ENCODE peak calls at places on chromosomes 16 and 17, in four cellular contexts. R is HL-60, F is GM12878, E is K562. X is an unnamed sample.
A peak's percentile ranks its signal among the peaks of the same experiment; 100 is the strongest.

GRCh38 chr17:68509151-68510057 is 2.8 kb upstream of the PRKAR1A start:
- DNase-seq in F (no peak), E (no peak), R (peak; percentile 41), X (no peak)

GRCh38 chr16:370980-371728 is 816 bp upstream of the MRPL28 start:
- DNase-seq in F (no peak), E (no peak), R (no peak), X (no peak)

GRCh38 chr16:68492501-68493411 is 44.4 kb upstream of the SMPD3 start:
- DNase-seq in F (no peak), E (no peak), R (no peak), X (no peak)

GRCh38 chr17:33506889-33507650 is 214.0 kb upstream of the ASIC2 start:
- DNase-seq in E (peak; percentile 30), F (no peak), R (no peak), X (no peak)

GRCh38 chr17:39543669-39544068 is 64.1 kb downstream of the NEUROD2 start:
- DNase-seq in R (no peak), F (no peak), E (no peak), X (no peak)

GRCh38 chr16:86735727-86736126 is 157.4 kb downstream of the FOXL1 start:
- DNase-seq in R (no peak), F (no peak), E (no peak), X (no peak)

GRCh38 chr16:17377360-17378324 is 93.1 kb downstream of the XYLT1 start:
- DNase-seq in E (no peak), F (peak; percentile 80), R (no peak), X (peak; percentile 27)

GRCh38 chr17:1039511-1040215 is 42.7 kb downstream of the TIMM22 start:
- DNase-seq in F (no peak), E (no peak), R (peak; percentile 77), X (no peak)

GRCh38 chr17:1227917-1228751 is 42.1 kb upstream of the BHLHA9 start:
- DNase-seq in R (no peak), E (no peak), F (peak; percentile 32), X (peak; percentile 61)

GRCh38 chr16:78388920-78389564 is 289.6 kb downstream of the WWOX start:
- DNase-seq in R (no peak), E (peak; percentile 19), F (no peak), X (no peak)

GRCh38 chr16:5025171-5025632 is 8.5 kb downstream of the NAGPA start:
- DNase-seq in E (no peak), R (no peak), F (no peak), X (no peak)

GRCh38 chr17:77332034-77332971 is 191.5 kb downstream of the SEC14L1 start:
- DNase-seq in E (no peak), R (no peak), F (no peak), X (no peak)

GRCh38 chr16:20740901-20741491 is 622 bp downstream of the THUMPD1 start:
- DNase-seq in E (peak; percentile 94), R (peak; percentile 67), F (peak; percentile 53), X (peak; percentile 75)

GRCh38 chr17:47894498-47895253 is 1.4 kb upstream of the SP2 start:
- DNase-seq in E (no peak), R (no peak), F (no peak), X (no peak)

GRCh38 chr17:47733047-47733413 is at the start of gene TBX21:
- DNase-seq in E (peak; percentile 89), F (no peak), R (peak; percentile 63), X (peak; percentile 78)

GRCh38 chr17:6755731-6756184 is at the start of gene XAF1:
- DNase-seq in R (no peak), E (no peak), F (peak; percentile 40), X (no peak)

GRCh38 chr17:81200695-81201580 is 21.8 kb downstream of the CEP131 start:
- DNase-seq in E (peak; percentile 69), F (no peak), R (peak; percentile 47), X (peak; percentile 80)

GRCh38 chr17:45370949-45371413 is 54.2 kb upstream of the MAP3K14 start:
- DNase-seq in F (no peak), E (no peak), R (no peak), X (no peak)

GRCh38 chr16:68640972-68641371 is 4.1 kb upstream of the CDH3 start:
- DNase-seq in R (no peak), F (no peak), E (no peak), X (no peak)

GRCh38 chr17:38656959-38657823 is 17.6 kb downstream of the EPOP start:
- DNase-seq in E (no peak), F (no peak), R (no peak), X (no peak)

GRCh38 chr17:2863204-2863603 is 67.0 kb downstream of the RAP1GAP2 start:
- DNase-seq in F (no peak), R (no peak), E (no peak), X (no peak)

GRCh38 chr16:31351246-31351936 is 3.6 kb upstream of the ITGAX start:
- DNase-seq in R (no peak), F (no peak), E (no peak), X (no peak)

GRCh38 chr17:80025140-80025539 is 10.5 kb downstream of the TBC1D16 start:
- DNase-seq in E (no peak), R (no peak), F (no peak), X (no peak)

GRCh38 chr16:54280751-54281150 is 5.8 kb downstream of the IRX3 start:
- DNase-seq in R (no peak), E (no peak), F (no peak), X (no peak)

GRCh38 chr17:30449480-30449879 is 27.7 kb upstream of the GOSR1 start:
- DNase-seq in R (no peak), F (no peak), E (no peak), X (no peak)

GRCh38 chr16:29678691-29679267 is at the start of gene QPRT:
- DNase-seq in R (no peak), F (no peak), E (peak; percentile 87), X (peak; percentile 62)

GRCh38 chr17:50177983-50178834 is 12.4 kb downstream of the SGCA start:
- DNase-seq in E (peak; percentile 76), R (peak; percentile 75), F (no peak), X (peak; percentile 68)

GRCh38 chr16:69097425-69097824 is 8.0 kb upstream of the HAS3 start:
- DNase-seq in F (no peak), R (no peak), E (no peak), X (no peak)

GRCh38 chr17:38897176-38897575 is 27.3 kb downstream of the LASP1 start:
- DNase-seq in E (no peak), F (no peak), R (no peak), X (no peak)

GRCh38 chr17:79579074-79579800 is 31.6 kb downstream of the RBFOX3 start:
- DNase-seq in R (no peak), F (no peak), E (no peak), X (no peak)

GRCh38 chr17:64423881-64424280 is 25.0 kb upstream of the MILR1 start:
- DNase-seq in F (no peak), R (no peak), E (no peak), X (no peak)

GRCh38 chr17:73148540-73149334 is 16.1 kb upstream of the SSTR2 start:
- DNase-seq in E (no peak), R (no peak), F (no peak), X (no peak)

GRCh38 chr17:14203392-14203791 is 33.3 kb downstream of the CDRT15 start:
- DNase-seq in R (no peak), F (no peak), E (peak; percentile 23), X (no peak)

GRCh38 chr17:68435876-68436842 is 21.1 kb downstream of the WIPI1 start:
- DNase-seq in R (no peak), F (no peak), E (peak; percentile 70), X (no peak)

GRCh38 chr17:57902800-57903759 is 52.1 kb downstream of the CUEDC1 start:
- DNase-seq in F (peak; percentile 89), E (no peak), R (peak; percentile 86), X (no peak)

GRCh38 chr17:57899822-57900221 is 50.0 kb upstream of the MRPS23 start:
- DNase-seq in E (no peak), R (peak; percentile 54), F (no peak), X (no peak)

GRCh38 chr17:57903961-57904360 is 51.3 kb downstream of the CUEDC1 start:
- DNase-seq in F (no peak), R (no peak), E (no peak), X (no peak)

GRCh38 chr17:57900991-57901743 is 51.3 kb upstream of the MRPS23 start:
- DNase-seq in E (no peak), R (no peak), F (no peak), X (no peak)

GRCh38 chr17:57902117-57902799 is 52.4 kb upstream of the MRPS23 start:
- DNase-seq in R (no peak), E (no peak), F (peak; percentile 88), X (no peak)
- TF ChIP-seq SPI1 in R (no peak), E (no peak), F (no peak), X (no peak)

DNA sequence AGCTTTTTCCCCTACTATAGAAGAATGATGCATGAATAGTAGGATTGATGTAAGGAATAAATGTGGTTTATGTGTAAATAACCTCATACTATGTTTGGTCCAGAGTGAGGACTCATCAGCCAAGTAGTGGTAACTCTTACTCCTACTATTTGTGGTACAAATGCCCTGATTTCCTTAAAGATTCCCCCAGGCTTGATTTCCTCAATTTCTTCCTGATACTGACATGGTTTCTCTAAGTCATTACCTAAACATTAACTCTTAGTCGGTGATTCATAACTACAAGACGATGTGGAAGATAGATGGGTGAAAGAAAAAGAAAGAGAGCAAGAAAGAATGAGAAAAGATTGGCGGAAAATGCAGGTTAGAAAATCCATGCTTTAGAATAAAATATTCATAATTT is 17.2 kb upstream of the MYOCD start:
- DNase-seq in R (no peak), E (no peak), F (no peak), X (no peak)
- TF ChIP-seq SPI1 in R (no peak), E (no peak), F (no peak), X (no peak)

DNA sequence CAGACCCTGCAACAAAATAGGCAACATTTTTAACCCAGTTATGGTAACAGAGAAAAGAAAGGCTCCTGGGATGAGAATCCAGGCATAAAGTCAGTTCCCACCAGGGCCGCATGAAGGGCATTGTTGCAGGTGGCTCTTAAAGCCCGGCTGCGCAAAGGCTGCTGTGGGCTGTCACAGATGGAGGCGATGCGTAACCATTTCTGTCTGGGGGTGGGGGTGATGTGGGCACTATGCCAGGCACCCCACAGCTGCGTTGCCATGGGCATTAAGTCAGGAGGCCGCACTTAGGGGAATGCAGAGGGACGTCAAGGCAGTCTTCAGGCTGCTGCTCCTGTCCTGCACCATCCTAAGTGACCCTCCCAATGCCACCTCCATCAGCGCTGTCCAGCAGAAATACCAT is 228.4 kb downstream of the CPPED1 start:
- DNase-seq in R (no peak), E (no peak), F (no peak), X (no peak)
- TF ChIP-seq SPI1 in R (no peak), E (no peak), F (no peak), X (no peak)

GRCh38 chr17:82892869-82893565 is 53.2 kb upstream of the ZNF750 start:
- DNase-seq in F (no peak), E (no peak), R (no peak), X (no peak)
- TF ChIP-seq SPI1 in F (no peak), E (no peak), R (no peak), X (no peak)